ENCODE peak calls at places on chromosomes 3 and 15, in eight cellular contexts. U, T, S, X, N, B, G and F are unnamed samples.

GRCh38 chr15:66928784-66929183 is 136.6 kb upstream of the SMAD3 start:
- DNase-seq in X (no peak), B (no peak), G (no peak), S (no peak), U (no peak), T (no peak), N (no peak), F (no peak)

GRCh38 chr3:12136371-12136770 is 22.3 kb downstream of the TIMP4 start:
- DNase-seq in X (no peak), G (no peak), N (no peak), T (no peak), U (no peak), B (no peak), S (no peak), F (no peak)

GRCh38 chr3:194852345-194852744 is 166.7 kb downstream of the FAM43A start:
- DNase-seq in T (no peak), G (no peak), N (no peak), X (no peak), S (no peak), B (no peak), U (no peak), F (no peak)

GRCh38 chr3:5388091-5388490 is 200.6 kb downstream of the EDEM1 start:
- DNase-seq in B (no peak), G (no peak), X (peak; percentile 26), U (no peak), N (no peak), T (no peak), S (no peak), F (no peak)

GRCh38 chr3:101310580-101311375 is 9.6 kb downstream of the IMPG2 start:
- DNase-seq in N (peak; percentile 21), X (no peak), U (no peak), B (no peak), G (peak; percentile 81), S (no peak), T (no peak), F (no peak)

GRCh38 chr3:188890572-188891270 is 281.1 kb upstream of the TPRG1 start:
- DNase-seq in B (no peak), G (peak; percentile 79), N (peak; percentile 42), S (no peak), X (no peak), T (no peak), U (no peak), F (no peak)

GRCh38 chr3:153293222-153293621 is 131.2 kb downstream of the RAP2B start:
- DNase-seq in U (no peak), N (peak; percentile 45), T (no peak), X (peak; percentile 71), B (no peak), S (no peak), G (peak; percentile 54), F (no peak)

GRCh38 chr15:68606332-68606731 is 27.5 kb downstream of the CORO2B start:
- DNase-seq in B (no peak), N (no peak), T (no peak), G (no peak), U (no peak), S (no peak), X (no peak), F (no peak)

GRCh38 chr3:36543276-36543997 is 163.1 kb downstream of the STAC start:
- DNase-seq in X (no peak), T (no peak), N (peak; percentile 13), U (no peak), S (no peak), B (no peak), G (peak; percentile 18), F (no peak)

GRCh38 chr3:41418961-41419691 is 219.8 kb downstream of the CTNNB1 start:
- DNase-seq in B (no peak), X (peak; percentile 35), S (no peak), N (peak; percentile 24), G (peak; percentile 97), U (no peak), T (peak; percentile 27), F (no peak)